ENCODE peak calls at places on chromosome 10, in seven cellular contexts. One of them, this sample, is unnamed.

GRCh38 chr10:80277567-80278250 is 11.7 kb downstream of the MAT1A start:
- DNase-seq in RKO: no peak
- DNase-seq in ACHN: no peak
- DNase-seq in GM10248: no peak
- DNase-seq in foreskin fibroblast: no peak
- DNase-seq in progenitor cell of endocrine pancreas: no peak
- DNase-seq in stimulated activated CD8-positive, alpha-beta memory T cell treated with anti-CD3 and anti-CD28 coated beads, Interleukin-15, amount 100 ng/mL, for 1 hour: no peak
- DNase-seq in this sample: no peak

GRCh38 chr10:93553501-93554374 is 12.7 kb upstream of the FFAR4 start:
- DNase-seq in RKO: no peak
- DNase-seq in ACHN: no peak
- DNase-seq in GM10248: no peak
- DNase-seq in foreskin fibroblast: no peak
- DNase-seq in progenitor cell of endocrine pancreas: no peak
- DNase-seq in stimulated activated CD8-positive, alpha-beta memory T cell treated with anti-CD3 and anti-CD28 coated beads, Interleukin-15, amount 100 ng/mL, for 1 hour: no peak
- DNase-seq in this sample: no peak

GRCh38 chr10:132541129-132541528 is 3.5 kb downstream of the INPP5A start:
- DNase-seq in RKO: no peak
- DNase-seq in ACHN: no peak
- DNase-seq in GM10248: no peak
- DNase-seq in foreskin fibroblast: no peak
- DNase-seq in progenitor cell of endocrine pancreas: no peak
- DNase-seq in stimulated activated CD8-positive, alpha-beta memory T cell treated with anti-CD3 and anti-CD28 coated beads, Interleukin-15, amount 100 ng/mL, for 1 hour: no peak
- DNase-seq in this sample: no peak

GRCh38 chr10:63427013-63427412 is 38.8 kb downstream of the JMJD1C start:
- DNase-seq in RKO: no peak
- DNase-seq in ACHN: no peak
- DNase-seq in GM10248: no peak
- DNase-seq in foreskin fibroblast: no peak
- DNase-seq in progenitor cell of endocrine pancreas: no peak
- DNase-seq in stimulated activated CD8-positive, alpha-beta memory T cell treated with anti-CD3 and anti-CD28 coated beads, Interleukin-15, amount 100 ng/mL, for 1 hour: no peak
- DNase-seq in this sample: no peak

GRCh38 chr10:74213571-74214162 is 62.6 kb downstream of the ADK start:
- DNase-seq in RKO: peak; percentile 26
- DNase-seq in ACHN: peak; percentile 55
- DNase-seq in GM10248: peak; percentile 42
- DNase-seq in foreskin fibroblast: peak; percentile 79
- DNase-seq in progenitor cell of endocrine pancreas: no peak
- DNase-seq in stimulated activated CD8-positive, alpha-beta memory T cell treated with anti-CD3 and anti-CD28 coated beads, Interleukin-15, amount 100 ng/mL, for 1 hour: peak; percentile 28
- DNase-seq in this sample: peak; percentile 47

GRCh38 chr10:43867113-43867512 is 218.4 kb upstream of the ZNF32 start:
- DNase-seq in RKO: no peak
- DNase-seq in ACHN: no peak
- DNase-seq in GM10248: no peak
- DNase-seq in foreskin fibroblast: no peak
- DNase-seq in progenitor cell of endocrine pancreas: no peak
- DNase-seq in stimulated activated CD8-positive, alpha-beta memory T cell treated with anti-CD3 and anti-CD28 coated beads, Interleukin-15, amount 100 ng/mL, for 1 hour: no peak
- DNase-seq in this sample: no peak

GRCh38 chr10:65017523-65017922 is 1496.3 kb downstream of the REEP3 start:
- DNase-seq in RKO: no peak
- DNase-seq in ACHN: no peak
- DNase-seq in GM10248: no peak
- DNase-seq in foreskin fibroblast: no peak
- DNase-seq in progenitor cell of endocrine pancreas: no peak
- DNase-seq in stimulated activated CD8-positive, alpha-beta memory T cell treated with anti-CD3 and anti-CD28 coated beads, Interleukin-15, amount 100 ng/mL, for 1 hour: no peak
- DNase-seq in this sample: no peak

GRCh38 chr10:97060441-97061084 is 125.2 kb downstream of the SLIT1 start:
- DNase-seq in RKO: no peak
- DNase-seq in ACHN: no peak
- DNase-seq in GM10248: no peak
- DNase-seq in foreskin fibroblast: no peak
- DNase-seq in progenitor cell of endocrine pancreas: no peak
- DNase-seq in stimulated activated CD8-positive, alpha-beta memory T cell treated with anti-CD3 and anti-CD28 coated beads, Interleukin-15, amount 100 ng/mL, for 1 hour: no peak
- DNase-seq in this sample: no peak

GRCh38 chr10:124601431-124602120 is 140.0 kb downstream of the LHPP start:
- DNase-seq in RKO: no peak
- DNase-seq in ACHN: no peak
- DNase-seq in GM10248: no peak
- DNase-seq in foreskin fibroblast: no peak
- DNase-seq in progenitor cell of endocrine pancreas: no peak
- DNase-seq in stimulated activated CD8-positive, alpha-beta memory T cell treated with anti-CD3 and anti-CD28 coated beads, Interleukin-15, amount 100 ng/mL, for 1 hour: no peak
- DNase-seq in this sample: peak; percentile 54

GRCh38 chr10:1559311-1559710 is 178.0 kb downstream of the ADARB2 start:
- DNase-seq in RKO: no peak
- DNase-seq in ACHN: no peak
- DNase-seq in GM10248: no peak
- DNase-seq in foreskin fibroblast: no peak
- DNase-seq in progenitor cell of endocrine pancreas: no peak
- DNase-seq in stimulated activated CD8-positive, alpha-beta memory T cell treated with anti-CD3 and anti-CD28 coated beads, Interleukin-15, amount 100 ng/mL, for 1 hour: no peak
- DNase-seq in this sample: no peak

GRCh38 chr10:77692782-77693181 is 55.2 kb upstream of the KCNMA1 start:
- DNase-seq in RKO: no peak
- DNase-seq in ACHN: no peak
- DNase-seq in GM10248: no peak
- DNase-seq in foreskin fibroblast: peak; percentile 74
- DNase-seq in progenitor cell of endocrine pancreas: no peak
- DNase-seq in stimulated activated CD8-positive, alpha-beta memory T cell treated with anti-CD3 and anti-CD28 coated beads, Interleukin-15, amount 100 ng/mL, for 1 hour: no peak
- DNase-seq in this sample: no peak

GRCh38 chr10:58513189-58514101 is 773 bp downstream of the BICC1 start:
- DNase-seq in RKO: no peak
- DNase-seq in ACHN: peak; percentile 96
- DNase-seq in GM10248: peak; percentile 15
- DNase-seq in foreskin fibroblast: peak; percentile 83
- DNase-seq in progenitor cell of endocrine pancreas: peak; percentile 23
- DNase-seq in stimulated activated CD8-positive, alpha-beta memory T cell treated with anti-CD3 and anti-CD28 coated beads, Interleukin-15, amount 100 ng/mL, for 1 hour: no peak
- DNase-seq in this sample: no peak

GRCh38 chr10:48656241-48656921 is 28.3 kb upstream of the WDFY4 start:
- DNase-seq in RKO: peak; percentile 97
- DNase-seq in ACHN: peak; percentile 94
- DNase-seq in GM10248: peak; percentile 92
- DNase-seq in foreskin fibroblast: peak; percentile 98
- DNase-seq in progenitor cell of endocrine pancreas: peak; percentile 96
- DNase-seq in stimulated activated CD8-positive, alpha-beta memory T cell treated with anti-CD3 and anti-CD28 coated beads, Interleukin-15, amount 100 ng/mL, for 1 hour: peak; percentile 58
- DNase-seq in this sample: peak; percentile 97

GRCh38 chr10:96803265-96803664 is 28.8 kb upstream of the LCOR start:
- DNase-seq in RKO: no peak
- DNase-seq in ACHN: no peak
- DNase-seq in GM10248: no peak
- DNase-seq in foreskin fibroblast: no peak
- DNase-seq in progenitor cell of endocrine pancreas: no peak
- DNase-seq in stimulated activated CD8-positive, alpha-beta memory T cell treated with anti-CD3 and anti-CD28 coated beads, Interleukin-15, amount 100 ng/mL, for 1 hour: no peak
- DNase-seq in this sample: no peak

GRCh38 chr10:12073526-12073925 is 4.8 kb downstream of the DHTKD1 start:
- DNase-seq in RKO: no peak
- DNase-seq in ACHN: no peak
- DNase-seq in GM10248: no peak
- DNase-seq in foreskin fibroblast: peak; percentile 75
- DNase-seq in progenitor cell of endocrine pancreas: no peak
- DNase-seq in stimulated activated CD8-positive, alpha-beta memory T cell treated with anti-CD3 and anti-CD28 coated beads, Interleukin-15, amount 100 ng/mL, for 1 hour: no peak
- DNase-seq in this sample: no peak

GRCh38 chr10:70693619-70694286 is 21.4 kb downstream of the ADAMTS14 start:
- DNase-seq in RKO: no peak
- DNase-seq in ACHN: no peak
- DNase-seq in GM10248: no peak
- DNase-seq in foreskin fibroblast: peak; percentile 98
- DNase-seq in progenitor cell of endocrine pancreas: no peak
- DNase-seq in stimulated activated CD8-positive, alpha-beta memory T cell treated with anti-CD3 and anti-CD28 coated beads, Interleukin-15, amount 100 ng/mL, for 1 hour: no peak
- DNase-seq in this sample: no peak

GRCh38 chr10:91296471-91296870 is 76.0 kb downstream of the PCGF5 start:
- DNase-seq in RKO: peak; percentile 69
- DNase-seq in ACHN: peak; percentile 28
- DNase-seq in GM10248: no peak
- DNase-seq in foreskin fibroblast: peak; percentile 65
- DNase-seq in progenitor cell of endocrine pancreas: no peak
- DNase-seq in stimulated activated CD8-positive, alpha-beta memory T cell treated with anti-CD3 and anti-CD28 coated beads, Interleukin-15, amount 100 ng/mL, for 1 hour: no peak
- DNase-seq in this sample: peak; percentile 30

GRCh38 chr10:77641788-77642397 is 4.3 kb upstream of the KCNMA1 start:
- DNase-seq in RKO: peak; percentile 75
- DNase-seq in ACHN: peak; percentile 87
- DNase-seq in GM10248: peak; percentile 62
- DNase-seq in foreskin fibroblast: peak; percentile 91
- DNase-seq in progenitor cell of endocrine pancreas: peak; percentile 62
- DNase-seq in stimulated activated CD8-positive, alpha-beta memory T cell treated with anti-CD3 and anti-CD28 coated beads, Interleukin-15, amount 100 ng/mL, for 1 hour: peak; percentile 31
- DNase-seq in this sample: peak; percentile 74